ENCODE peak calls at places on chromosomes 7 and 10, in ten cellular contexts. One of them, this sample, is unnamed.

GRCh38 chr10:24435374-24435773 is 226.4 kb downstream of the KIAA1217 start:
- DNase-seq in stomach: no peak
- DNase-seq in tibial artery: no peak
- DNase-seq in IMR-90: peak; percentile 85
- DNase-seq in fibroblast of lung: peak; percentile 63
- DNase-seq in HCT116: no peak
- DNase-seq in heart left ventricle: no peak
- DNase-seq in body of pancreas: no peak
- DNase-seq in PC-3: peak; percentile 78
- DNase-seq in uterus: no peak
- DNase-seq in this sample: no peak

GRCh38 chr7:49635800-49636199 is 137.6 kb upstream of the VWC2 start:
- DNase-seq in stomach: no peak
- DNase-seq in heart left ventricle: no peak
- DNase-seq in tibial artery: no peak
- DNase-seq in fibroblast of lung: no peak
- DNase-seq in uterus: no peak
- DNase-seq in PC-3: peak; percentile 11
- DNase-seq in IMR-90: no peak
- DNase-seq in HCT116: no peak
- DNase-seq in body of pancreas: no peak
- DNase-seq in this sample: no peak

GRCh38 chr7:30750010-30750409 is 1.9 kb upstream of the INMT start:
- DNase-seq in IMR-90: no peak
- DNase-seq in heart left ventricle: no peak
- DNase-seq in PC-3: no peak
- DNase-seq in uterus: no peak
- DNase-seq in stomach: no peak
- DNase-seq in HCT116: no peak
- DNase-seq in tibial artery: no peak
- DNase-seq in fibroblast of lung: no peak
- DNase-seq in body of pancreas: no peak
- DNase-seq in this sample: no peak

GRCh38 chr7:24894670-24895221 is 85.2 kb downstream of the OSBPL3 start:
- DNase-seq in heart left ventricle: no peak
- DNase-seq in body of pancreas: no peak
- DNase-seq in uterus: no peak
- DNase-seq in HCT116: no peak
- DNase-seq in tibial artery: no peak
- DNase-seq in IMR-90: no peak
- DNase-seq in fibroblast of lung: no peak
- DNase-seq in PC-3: peak; percentile 31
- DNase-seq in stomach: no peak
- DNase-seq in this sample: no peak

GRCh38 chr10:26931223-26931622 is 70.5 kb upstream of the ABI1 start:
- DNase-seq in PC-3: no peak
- DNase-seq in IMR-90: no peak
- DNase-seq in HCT116: no peak
- DNase-seq in stomach: peak; percentile 57
- DNase-seq in heart left ventricle: no peak
- DNase-seq in fibroblast of lung: no peak
- DNase-seq in uterus: no peak
- DNase-seq in tibial artery: no peak
- DNase-seq in body of pancreas: no peak
- DNase-seq in this sample: peak; percentile 39

GRCh38 chr10:28678687-28679457 is 1.6 kb downstream of the BAMBI start:
- DNase-seq in heart left ventricle: peak; percentile 23
- DNase-seq in IMR-90: peak; percentile 24
- DNase-seq in stomach: no peak
- DNase-seq in fibroblast of lung: peak; percentile 34
- DNase-seq in PC-3: peak; percentile 25
- DNase-seq in tibial artery: no peak
- DNase-seq in uterus: no peak
- DNase-seq in body of pancreas: no peak
- DNase-seq in HCT116: no peak
- DNase-seq in this sample: peak; percentile 21

GRCh38 chr7:157410831-157411556 is 74.2 kb downstream of the DNAJB6 start:
- DNase-seq in uterus: no peak
- DNase-seq in stomach: no peak
- DNase-seq in heart left ventricle: no peak
- DNase-seq in HCT116: no peak
- DNase-seq in body of pancreas: no peak
- DNase-seq in tibial artery: no peak
- DNase-seq in PC-3: no peak
- DNase-seq in fibroblast of lung: no peak
- DNase-seq in IMR-90: no peak
- DNase-seq in this sample: no peak

GRCh38 chr7:40057292-40057691 is 77.1 kb downstream of the MPLKIP start:
- DNase-seq in HCT116: no peak
- DNase-seq in body of pancreas: no peak
- DNase-seq in uterus: no peak
- DNase-seq in fibroblast of lung: peak; percentile 63
- DNase-seq in tibial artery: no peak
- DNase-seq in heart left ventricle: peak; percentile 32
- DNase-seq in PC-3: no peak
- DNase-seq in IMR-90: peak; percentile 20
- DNase-seq in stomach: no peak
- DNase-seq in this sample: peak; percentile 70

GRCh38 chr10:112288526-112288925 is 5.3 kb downstream of the TECTB start:
- DNase-seq in stomach: no peak
- DNase-seq in PC-3: no peak
- DNase-seq in IMR-90: no peak
- DNase-seq in tibial artery: no peak
- DNase-seq in uterus: no peak
- DNase-seq in heart left ventricle: no peak
- DNase-seq in fibroblast of lung: no peak
- DNase-seq in body of pancreas: no peak
- DNase-seq in HCT116: no peak
- DNase-seq in this sample: no peak

GRCh38 chr7:51060536-51060935 is 256.1 kb downstream of the COBL start:
- DNase-seq in body of pancreas: no peak
- DNase-seq in fibroblast of lung: no peak
- DNase-seq in heart left ventricle: no peak
- DNase-seq in tibial artery: no peak
- DNase-seq in HCT116: no peak
- DNase-seq in stomach: no peak
- DNase-seq in uterus: no peak
- DNase-seq in PC-3: no peak
- DNase-seq in IMR-90: no peak
- DNase-seq in this sample: no peak

GRCh38 chr7:95867309-95867708 is 95.0 kb downstream of the DYNC1I1 start:
- DNase-seq in stomach: no peak
- DNase-seq in fibroblast of lung: no peak
- DNase-seq in heart left ventricle: no peak
- DNase-seq in uterus: no peak
- DNase-seq in HCT116: no peak
- DNase-seq in tibial artery: no peak
- DNase-seq in IMR-90: no peak
- DNase-seq in body of pancreas: no peak
- DNase-seq in PC-3: no peak
- DNase-seq in this sample: no peak

GRCh38 chr7:95861041-95861440 is 88.7 kb downstream of the DYNC1I1 start:
- DNase-seq in uterus: no peak
- DNase-seq in heart left ventricle: no peak
- DNase-seq in HCT116: no peak
- DNase-seq in stomach: no peak
- DNase-seq in IMR-90: peak; percentile 3
- DNase-seq in PC-3: peak; percentile 9
- DNase-seq in body of pancreas: no peak
- DNase-seq in tibial artery: no peak
- DNase-seq in fibroblast of lung: no peak
- DNase-seq in this sample: no peak

GRCh38 chr7:95863623-95864022 is 91.3 kb downstream of the DYNC1I1 start:
- DNase-seq in fibroblast of lung: no peak
- DNase-seq in IMR-90: no peak
- DNase-seq in uterus: no peak
- DNase-seq in tibial artery: no peak
- DNase-seq in body of pancreas: no peak
- DNase-seq in HCT116: no peak
- DNase-seq in PC-3: no peak
- DNase-seq in heart left ventricle: no peak
- DNase-seq in stomach: no peak
- DNase-seq in this sample: no peak

GRCh38 chr7:95871078-95871848 is 98.9 kb downstream of the DYNC1I1 start:
- DNase-seq in heart left ventricle: no peak
- DNase-seq in tibial artery: peak; percentile 24
- DNase-seq in fibroblast of lung: peak; percentile 65
- DNase-seq in body of pancreas: peak; percentile 18
- DNase-seq in uterus: no peak
- DNase-seq in IMR-90: peak; percentile 45
- DNase-seq in stomach: no peak
- DNase-seq in PC-3: peak; percentile 63
- DNase-seq in HCT116: peak; percentile 29
- DNase-seq in this sample: no peak

GRCh38 chr7:95865716-95866371 is 93.5 kb downstream of the DYNC1I1 start:
- DNase-seq in fibroblast of lung: peak; percentile 31
- DNase-seq in tibial artery: no peak
- DNase-seq in heart left ventricle: no peak
- DNase-seq in IMR-90: peak; percentile 8
- DNase-seq in HCT116: peak; percentile 7
- DNase-seq in body of pancreas: no peak
- DNase-seq in PC-3: peak; percentile 50
- DNase-seq in stomach: no peak
- DNase-seq in uterus: no peak
- DNase-seq in this sample: no peak
- TF ChIP-seq CTCF in fibroblast of lung: peak; percentile 25
- TF ChIP-seq CTCF in tibial artery: no peak
- TF ChIP-seq CTCF in heart left ventricle: no peak
- TF ChIP-seq CTCF in IMR-90: peak; percentile 14
- TF ChIP-seq CTCF in HCT116: peak; percentile 48
- TF ChIP-seq CTCF in body of pancreas: no peak
- TF ChIP-seq CTCF in PC-3: peak; percentile 60
- TF ChIP-seq CTCF in stomach: no peak
- TF ChIP-seq CTCF in uterus: no peak
- TF ChIP-seq CTCF in this sample: no peak

GRCh38 chr7:108650487-108650886 is 80.8 kb downstream of the DNAJB9 start:
- DNase-seq in PC-3: peak; percentile 22
- DNase-seq in tibial artery: no peak
- DNase-seq in heart left ventricle: no peak
- DNase-seq in HCT116: no peak
- DNase-seq in IMR-90: peak; percentile 29
- DNase-seq in body of pancreas: no peak
- DNase-seq in fibroblast of lung: peak; percentile 93
- DNase-seq in uterus: no peak
- DNase-seq in stomach: no peak
- DNase-seq in this sample: no peak
- H3K4me1 ChIP-seq in PC-3: peaks cover 5% of the 10 kb centered on the region
- H3K4me1 ChIP-seq in tibial artery: no peaks in the 10 kb centered on the region
- H3K4me1 ChIP-seq in heart left ventricle: no peaks in the 10 kb centered on the region
- H3K4me1 ChIP-seq in HCT116: peaks cover 2% of the 10 kb centered on the region
- H3K4me1 ChIP-seq in IMR-90: no peaks in the 10 kb centered on the region
- H3K4me1 ChIP-seq in body of pancreas: no peaks in the 10 kb centered on the region
- H3K4me1 ChIP-seq in fibroblast of lung: no peaks in the 10 kb centered on the region
- H3K4me1 ChIP-seq in uterus: no peaks in the 10 kb centered on the region
- H3K4me1 ChIP-seq in stomach: peaks cover 9% of the 10 kb centered on the region
- H3K4me1 ChIP-seq in this sample: no peaks in the 10 kb centered on the region

DNA sequence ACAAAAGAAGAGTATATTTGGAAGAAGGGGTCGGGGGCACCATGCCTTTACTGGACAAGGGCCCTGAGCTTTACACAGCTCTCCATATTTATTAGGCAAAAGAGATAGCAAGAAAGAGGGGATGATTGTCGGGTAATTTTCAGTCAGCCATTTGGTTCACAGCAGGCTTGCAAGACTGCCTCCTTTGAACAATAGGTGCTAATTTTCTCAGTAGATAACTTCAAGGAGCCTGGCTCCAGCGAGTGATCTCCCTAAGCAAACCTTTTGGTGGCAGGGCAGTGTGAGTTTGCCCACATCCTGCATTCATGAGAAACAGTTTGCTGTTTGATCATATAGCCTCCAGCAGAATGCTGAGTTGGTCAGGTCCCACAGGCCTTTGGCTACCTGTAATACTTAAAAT is 94.3 kb downstream of the ZNF248 start:
- DNase-seq in uterus: no peak
- DNase-seq in PC-3: no peak
- DNase-seq in body of pancreas: no peak
- DNase-seq in stomach: no peak
- DNase-seq in tibial artery: no peak
- DNase-seq in IMR-90: no peak
- DNase-seq in heart left ventricle: no peak
- DNase-seq in fibroblast of lung: no peak
- DNase-seq in HCT116: no peak
- DNase-seq in this sample: no peak
- H3K9me3 ChIP-seq in uterus: no peaks in the 10 kb centered on the region
- H3K9me3 ChIP-seq in PC-3: peaks cover 42% of the 10 kb centered on the region
- H3K9me3 ChIP-seq in body of pancreas: no peaks in the 10 kb centered on the region
- H3K9me3 ChIP-seq in stomach: peaks cover 10% of the 10 kb centered on the region
- H3K9me3 ChIP-seq in tibial artery: no peaks in the 10 kb centered on the region
- H3K9me3 ChIP-seq in IMR-90: peaks cover 5% of the 10 kb centered on the region
- H3K9me3 ChIP-seq in heart left ventricle: no peaks in the 10 kb centered on the region
- H3K9me3 ChIP-seq in fibroblast of lung: no peaks in the 10 kb centered on the region
- H3K9me3 ChIP-seq in HCT116: no peaks in the 10 kb centered on the region
- H3K9me3 ChIP-seq in this sample: no peaks in the 10 kb centered on the region

DNA sequence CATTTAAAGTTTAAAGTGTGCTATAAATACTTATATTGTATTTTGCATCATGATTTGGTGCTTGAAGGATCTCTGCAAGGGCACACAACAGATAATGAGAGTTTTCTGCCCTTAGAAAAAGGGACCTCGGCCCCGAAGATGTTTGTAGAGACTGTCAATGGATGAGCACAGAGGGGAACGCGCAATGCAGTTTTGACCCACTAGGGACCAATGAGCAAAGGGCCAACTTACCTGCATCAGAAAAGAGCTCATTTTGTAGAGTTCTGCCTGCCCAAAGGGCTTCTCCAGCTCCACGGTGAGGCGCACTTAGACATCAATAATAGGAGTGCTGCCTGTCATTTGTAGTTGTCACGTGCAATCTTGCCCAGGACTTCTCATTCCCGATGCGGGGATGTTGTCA is 91.1 kb downstream of the BUB3 start:
- DNase-seq in uterus: no peak
- DNase-seq in PC-3: no peak
- DNase-seq in heart left ventricle: no peak
- DNase-seq in body of pancreas: no peak
- DNase-seq in IMR-90: no peak
- DNase-seq in stomach: no peak
- DNase-seq in tibial artery: no peak
- DNase-seq in HCT116: no peak
- DNase-seq in fibroblast of lung: no peak
- DNase-seq in this sample: no peak
- TF ChIP-seq CTCF in uterus: no peak
- TF ChIP-seq CTCF in PC-3: peak; percentile 20
- TF ChIP-seq CTCF in heart left ventricle: no peak
- TF ChIP-seq CTCF in body of pancreas: no peak
- TF ChIP-seq CTCF in IMR-90: no peak
- TF ChIP-seq CTCF in stomach: no peak
- TF ChIP-seq CTCF in tibial artery: no peak
- TF ChIP-seq CTCF in HCT116: peak; percentile 49
- TF ChIP-seq CTCF in fibroblast of lung: no peak
- TF ChIP-seq CTCF in this sample: no peak

DNA sequence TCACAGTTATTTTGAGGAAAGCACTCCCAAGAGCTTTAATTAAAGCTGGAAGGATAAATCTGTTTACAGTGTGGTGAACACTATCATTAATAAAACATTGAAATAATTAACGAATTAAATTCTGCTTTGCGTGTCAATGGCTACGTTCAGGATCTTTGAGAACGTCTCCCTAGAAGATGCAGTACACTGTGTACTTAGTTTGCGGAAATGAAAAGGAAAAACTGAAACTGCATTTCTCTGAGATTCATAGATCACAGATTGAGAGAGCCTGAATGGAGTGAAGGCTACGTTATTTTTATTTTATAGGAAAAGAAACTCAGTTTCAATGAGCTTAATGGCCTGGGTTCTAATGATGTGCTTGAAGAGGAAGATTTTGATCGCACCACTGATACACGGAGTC is 85.3 kb downstream of the NRP1 start:
- DNase-seq in HCT116: no peak
- DNase-seq in uterus: no peak
- DNase-seq in stomach: no peak
- DNase-seq in tibial artery: no peak
- DNase-seq in fibroblast of lung: no peak
- DNase-seq in PC-3: no peak
- DNase-seq in heart left ventricle: no peak
- DNase-seq in IMR-90: no peak
- DNase-seq in body of pancreas: no peak
- DNase-seq in this sample: no peak
- H3K4me1 ChIP-seq in HCT116: peaks cover 12% of the 10 kb centered on the region
- H3K4me1 ChIP-seq in uterus: no peaks in the 10 kb centered on the region
- H3K4me1 ChIP-seq in stomach: peaks cover 21% of the 10 kb centered on the region
- H3K4me1 ChIP-seq in tibial artery: no peaks in the 10 kb centered on the region
- H3K4me1 ChIP-seq in fibroblast of lung: peaks cover 26% of the 10 kb centered on the region
- H3K4me1 ChIP-seq in PC-3: peaks cover 57% of the 10 kb centered on the region
- H3K4me1 ChIP-seq in heart left ventricle: peaks cover 40% of the 10 kb centered on the region
- H3K4me1 ChIP-seq in IMR-90: peaks cover 11% of the 10 kb centered on the region
- H3K4me1 ChIP-seq in body of pancreas: no peaks in the 10 kb centered on the region
- H3K4me1 ChIP-seq in this sample: no peaks in the 10 kb centered on the region